ENCODE peak calls at places on chromosomes 7 and 10, in eight cellular contexts. E is GM12865, Z is heart left ventricle, V is activated B cell treated with CpG ODN at 0.5 μM for 24 hours, B is foreskin fibroblast, P is MM.1S, M is dorsolateral prefrontal cortex, G is Calu3. I is an unnamed sample.
A peak's percentile ranks its signal among the peaks of the same experiment; 100 is the strongest.

GRCh38 chr10:88565072-88565471 is 18.0 kb downstream of the RNLS start:
- DNase-seq in E (peak; percentile 51), Z (no peak), V (no peak), B (peak; percentile 58), P (peak; percentile 38), M (no peak), G (no peak), I (peak; percentile 35)

GRCh38 chr10:103265712-103266329 is 11.1 kb upstream of the INA start:
- DNase-seq in E (peak; percentile 62), Z (peak; percentile 53), V (no peak), B (peak; percentile 89), P (no peak), M (no peak), G (peak; percentile 70), I (peak; percentile 70)

GRCh38 chr10:42691361-42692120 is 53.2 kb upstream of the ZNF33B start:
- DNase-seq in E (no peak), Z (no peak), V (no peak), B (no peak), P (no peak), M (no peak), G (no peak), I (peak; percentile 25)

GRCh38 chr10:80465839-80466590 is 11.9 kb downstream of the TSPAN14 start:
- DNase-seq in E (peak; percentile 31), Z (no peak), V (no peak), B (no peak), P (no peak), M (no peak), G (no peak), I (no peak)

GRCh38 chr7:111855161-111855841 is 293.0 kb upstream of the IMMP2L start:
- DNase-seq in E (peak; percentile 59), Z (no peak), V (no peak), B (peak; percentile 83), P (peak; percentile 75), M (peak; percentile 58), G (peak; percentile 27), I (peak; percentile 68)

GRCh38 chr7:107596881-107597581 is 17.0 kb downstream of the BCAP29 start:
- DNase-seq in E (no peak), Z (no peak), V (no peak), B (peak; percentile 60), P (no peak), M (no peak), G (no peak), I (peak; percentile 5)

GRCh38 chr7:108541493-108541892 is 15.6 kb upstream of the PNPLA8 start:
- DNase-seq in E (no peak), Z (no peak), V (no peak), B (no peak), P (no peak), M (no peak), G (no peak), I (no peak)

GRCh38 chr10:88389456-88389855 is 193.7 kb downstream of the RNLS start:
- DNase-seq in E (peak; percentile 77), Z (peak; percentile 40), V (no peak), B (peak; percentile 86), P (peak; percentile 78), M (peak; percentile 19), G (peak; percentile 13), I (peak; percentile 65)

GRCh38 chr7:7720750-7721621 is 2.6 kb upstream of the RPA3 start:
- DNase-seq in E (peak; percentile 49), Z (no peak), V (no peak), B (no peak), P (no peak), M (no peak), G (no peak), I (no peak)

GRCh38 chr7:134548877-134549276 is at the start of gene AKR1B15:
- DNase-seq in E (peak; percentile 91), Z (no peak), V (peak; percentile 15), B (peak; percentile 66), P (no peak), M (no peak), G (no peak), I (peak; percentile 86)

GRCh38 chr7:104943502-104944343 is 70.3 kb upstream of the KMT2E start:
- DNase-seq in E (peak; percentile 93), Z (peak; percentile 88), V (peak; percentile 53), B (no peak), P (peak; percentile 95), M (no peak), G (peak; percentile 74), I (peak; percentile 22)

GRCh38 chr10:44261710-44262455 is 123.0 kb downstream of the CXCL12 start:
- DNase-seq in E (peak; percentile 78), Z (no peak), V (no peak), B (peak; percentile 30), P (no peak), M (no peak), G (no peak), I (no peak)

GRCh38 chr7:130371059-130371458 is 9.2 kb upstream of the CPA1 start:
- DNase-seq in E (no peak), Z (no peak), V (no peak), B (peak; percentile 86), P (no peak), M (no peak), G (no peak), I (peak; percentile 96)

GRCh38 chr7:73647725-73648592 is 19.7 kb upstream of the VPS37D start:
- DNase-seq in E (no peak), Z (no peak), V (no peak), B (peak; percentile 46), P (no peak), M (no peak), G (no peak), I (no peak)

GRCh38 chr10:73886085-73886529 is 11.8 kb upstream of the CAMK2G start:
- DNase-seq in E (peak; percentile 78), Z (peak; percentile 82), V (peak; percentile 52), B (peak; percentile 93), P (peak; percentile 52), M (peak; percentile 62), G (peak; percentile 88), I (peak; percentile 83)

GRCh38 chr7:2541291-2542010 is 13.9 kb downstream of the BRAT1 start:
- DNase-seq in E (no peak), Z (peak; percentile 18), V (no peak), B (no peak), P (no peak), M (peak; percentile 7), G (no peak), I (no peak)

GRCh38 chr10:71715860-71716259 is 3.7 kb downstream of the C10orf105 start:
- DNase-seq in E (no peak), Z (no peak), V (no peak), B (no peak), P (no peak), M (no peak), G (no peak), I (no peak)

GRCh38 chr7:55438085-55438764 is 73.1 kb downstream of the LANCL2 start:
- DNase-seq in E (no peak), Z (no peak), V (no peak), B (no peak), P (no peak), M (no peak), G (no peak), I (no peak)

DNA sequence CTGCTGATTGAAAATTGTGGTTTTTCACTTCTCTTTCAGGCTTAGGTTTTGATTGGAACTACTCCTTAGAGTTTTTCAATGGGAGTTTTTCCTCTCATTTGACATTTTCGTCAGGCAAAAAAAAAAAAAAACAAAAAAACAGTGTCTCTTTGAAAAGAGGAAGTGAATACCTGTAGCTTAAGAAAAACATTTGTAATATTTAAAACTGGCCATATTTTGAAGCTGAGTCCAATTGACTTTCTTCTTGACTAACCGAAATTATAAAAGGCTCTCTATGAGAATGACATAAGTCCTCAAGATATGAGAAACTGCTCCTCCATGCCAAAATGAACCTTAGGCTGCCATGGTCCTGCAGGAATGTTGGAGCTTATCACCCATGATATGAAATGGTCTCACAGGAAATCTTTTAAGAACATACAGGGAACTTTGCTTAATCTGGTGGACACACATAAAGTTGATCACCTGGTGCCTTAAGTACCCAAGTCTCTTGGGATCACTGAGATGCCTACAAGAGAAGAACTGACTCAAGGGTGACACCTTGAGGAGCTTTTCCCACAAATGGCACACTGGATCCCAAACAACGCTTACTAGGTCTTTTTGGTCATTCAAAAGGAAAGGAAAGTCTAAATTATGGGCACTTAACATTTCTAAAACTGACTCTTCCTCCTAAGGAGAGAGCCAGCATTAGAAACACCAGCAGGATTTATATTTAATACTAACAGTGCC is 263.4 kb downstream of the CDC14C start:
- DNase-seq in E (peak; percentile 25), Z (no peak), V (no peak), B (no peak), P (no peak), M (no peak), G (peak; percentile 3), I (peak; percentile 30)
- TF ChIP-seq CTCF in E (peak; percentile 12), Z (no peak), V (no peak), B (no peak), P (peak; percentile 20), M (no peak), G (no peak), I (peak; percentile 29)

GRCh38 chr10:52566471-52567246 is 205.9 kb downstream of the MBL2 start:
- DNase-seq in E (peak; percentile 16), Z (no peak), V (no peak), B (peak; percentile 81), P (peak; percentile 54), M (no peak), G (peak; percentile 45), I (peak; percentile 77)
- TF ChIP-seq CTCF in E (peak; percentile 30), Z (no peak), V (no peak), B (peak; percentile 57), P (peak; percentile 68), M (peak; percentile 40), G (peak; percentile 66), I (peak; percentile 51)

GRCh38 chr7:115940462-115941060 is 90.0 kb downstream of the TFEC start:
- DNase-seq in E (no peak), Z (no peak), V (no peak), B (peak; percentile 59), P (no peak), M (no peak), G (no peak), I (no peak)
- TF ChIP-seq CTCF in E (no peak), Z (no peak), V (no peak), B (no peak), P (no peak), M (no peak), G (no peak), I (no peak)

GRCh38 chr10:105634283-105634682 is 993.2 kb downstream of the SORCS3 start:
- DNase-seq in E (no peak), Z (no peak), V (no peak), B (no peak), P (no peak), M (no peak), G (no peak), I (no peak)
- TF ChIP-seq CTCF in E (no peak), Z (no peak), V (no peak), B (no peak), P (no peak), M (no peak), G (no peak), I (no peak)

DNA sequence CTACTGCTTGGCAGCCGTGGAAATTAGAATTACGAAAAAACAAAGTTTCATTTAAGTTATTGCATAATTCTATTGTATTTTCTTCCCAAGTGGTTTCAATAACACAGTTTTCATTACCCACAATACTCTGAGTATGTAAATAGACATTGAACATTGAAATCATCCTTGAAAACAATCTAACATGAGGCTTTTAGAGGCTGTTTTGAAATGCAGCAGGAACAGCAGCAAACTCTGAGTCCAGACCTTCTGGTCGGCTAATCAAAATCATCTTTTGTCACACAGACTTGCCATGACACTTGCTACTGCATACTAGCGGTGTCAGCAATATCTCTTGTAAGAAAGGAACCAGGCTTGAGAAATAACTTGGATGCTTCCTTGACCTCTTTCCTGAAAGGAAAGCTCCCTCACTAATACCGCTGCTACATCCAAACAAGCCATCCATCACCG is 131.1 kb downstream of the ITGA8 start:
- DNase-seq in E (no peak), Z (no peak), V (no peak), B (peak; percentile 25), P (no peak), M (no peak), G (no peak), I (no peak)
- TF ChIP-seq CTCF in E (no peak), Z (no peak), V (no peak), B (no peak), P (no peak), M (no peak), G (no peak), I (no peak)